ENCODE peak calls at places on chromosome 1, in six cellular contexts. G is dorsolateral prefrontal cortex, N is tibial artery, W is heart right ventricle, X is iPS DF 6.9, L is MG63. T is an unnamed sample.

GRCh38 chr1:90443340-90443739 is 273.8 kb downstream of the BARHL2 start:
- DNase-seq in G (no peak), N (no peak), W (no peak), X (no peak), L (no peak), T (no peak)

GRCh38 chr1:33155877-33156538 is 25.8 kb downstream of the TRIM62 start:
- DNase-seq in G (no peak), N (no peak), W (peak), X (no peak), L (no peak), T (no peak)

GRCh38 chr1:175154595-175155472 is 37.7 kb downstream of the KIAA0040 start:
- DNase-seq in G (peak), N (peak), W (peak), X (peak), L (peak), T (no peak)

GRCh38 chr1:2529776-2530500 is at the start of gene HES5:
- DNase-seq in G (peak), N (no peak), W (peak), X (no peak), L (no peak), T (no peak)

GRCh38 chr1:95309031-95309459 is 75.0 kb downstream of the RWDD3 start:
- DNase-seq in G (no peak), N (no peak), W (peak), X (peak), L (no peak), T (no peak)

GRCh38 chr1:56397811-56398231 is 181.5 kb downstream of the PLPP3 start:
- DNase-seq in G (no peak), N (no peak), W (no peak), X (no peak), L (no peak), T (no peak)

GRCh38 chr1:151945725-151946365 is 36.5 kb upstream of the THEM4 start:
- DNase-seq in G (no peak), N (peak), W (peak), X (peak), L (peak), T (peak)

GRCh38 chr1:220786337-220787068 is at the start of gene MTARC1:
- DNase-seq in G (peak), N (no peak), W (peak), X (no peak), L (peak), T (no peak)

GRCh38 chr1:94542088-94542671 is 621 bp upstream of the F3 start:
- DNase-seq in G (peak), N (peak), W (peak), X (no peak), L (peak), T (no peak)

GRCh38 chr1:85357817-85358216 is 81.4 kb upstream of the BCL10 start:
- DNase-seq in G (no peak), N (no peak), W (no peak), X (no peak), L (no peak), T (no peak)

GRCh38 chr1:86416343-86416742 is 7.6 kb upstream of the CLCA2 start:
- DNase-seq in G (no peak), N (no peak), W (no peak), X (no peak), L (no peak), T (no peak)

DNA sequence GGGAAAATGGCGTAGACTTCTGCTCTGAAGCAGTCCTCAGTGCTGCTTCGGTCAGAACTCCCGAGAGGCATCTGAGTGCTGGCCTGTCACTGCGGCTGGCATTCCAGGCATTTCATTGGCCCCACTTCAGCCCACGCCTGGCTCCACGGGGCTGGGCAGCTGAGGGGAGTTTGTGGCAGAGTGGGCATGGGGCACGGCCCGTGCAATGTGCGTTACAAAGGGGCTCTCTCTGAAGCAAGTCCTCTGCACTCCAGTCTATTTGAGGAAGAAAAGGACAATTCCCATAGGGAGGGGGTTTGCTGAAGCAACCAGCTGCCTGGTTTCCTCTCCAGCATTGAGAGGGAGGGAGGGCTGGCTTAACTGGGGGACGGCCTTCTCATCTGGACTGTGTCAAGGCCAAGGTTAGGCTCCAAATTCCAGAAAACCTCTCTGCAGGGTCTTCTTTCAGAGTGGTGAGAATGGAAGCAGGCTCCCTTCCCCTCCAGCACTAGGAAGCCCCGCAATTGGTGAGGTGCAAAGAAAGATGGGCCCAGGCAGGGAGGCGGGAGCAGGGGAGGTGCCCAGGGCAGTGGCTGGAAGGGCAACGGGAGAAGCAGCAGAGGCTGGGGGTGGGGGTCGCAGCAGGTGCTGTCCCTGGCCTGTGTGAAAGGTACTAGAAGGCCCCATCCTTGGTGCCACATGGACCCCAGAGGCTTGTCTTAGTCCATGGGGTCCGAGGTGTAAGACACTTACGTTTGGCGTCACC is 21.1 kb upstream of the GPR157 start:
- DNase-seq in G (no peak), N (no peak), W (peak), X (no peak), L (no peak), T (no peak)
- H3K4me3 ChIP-seq in G (no peak), N (no peak), W (no peak), X (no peak), L (no peak), T (no peak)

GRCh38 chr1:227297073-227297793 is 21.1 kb downstream of the CDC42BPA start:
- DNase-seq in G (no peak), N (no peak), W (no peak), X (no peak), L (no peak), T (no peak)

GRCh38 chr1:227300682-227301081 is 17.6 kb downstream of the CDC42BPA start:
- DNase-seq in G (no peak), N (no peak), W (no peak), X (no peak), L (no peak), T (no peak)

GRCh38 chr1:227299688-227300087 is 18.6 kb downstream of the CDC42BPA start:
- DNase-seq in G (no peak), N (no peak), W (no peak), X (no peak), L (no peak), T (no peak)

GRCh38 chr1:227299238-227299637 is 19.1 kb downstream of the CDC42BPA start:
- DNase-seq in G (no peak), N (no peak), W (no peak), X (no peak), L (no peak), T (no peak)

DNA sequence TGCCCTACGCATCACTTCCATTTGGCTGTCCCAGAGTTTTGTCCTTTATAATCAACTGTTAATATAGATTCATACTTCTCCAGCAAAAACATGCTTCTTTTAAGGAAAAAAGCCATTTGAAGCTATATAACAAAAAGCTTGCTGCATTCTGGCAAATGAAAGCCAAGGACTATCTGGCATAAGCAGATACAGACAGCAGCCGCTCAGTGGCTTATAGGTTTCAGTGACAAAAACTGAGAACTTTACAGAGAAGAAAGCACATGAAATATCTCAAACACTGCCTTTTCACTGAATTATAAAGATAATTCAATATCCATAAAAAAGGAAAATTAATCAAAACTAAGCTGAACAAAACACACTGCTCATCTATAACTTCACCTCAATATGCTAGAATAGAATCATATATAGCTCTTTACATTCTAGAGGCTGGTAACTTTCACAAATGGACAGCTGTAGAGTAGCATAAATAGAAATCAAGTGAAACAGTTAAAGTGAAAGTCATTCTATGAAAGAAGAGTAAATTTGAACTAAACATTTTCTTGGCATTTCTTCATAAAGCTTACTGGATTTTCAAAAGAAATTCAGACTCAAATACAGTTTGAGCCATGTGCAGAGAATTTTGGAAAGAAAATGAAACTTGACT is 19.6 kb downstream of the CDC42BPA start:
- DNase-seq in G (no peak), N (no peak), W (no peak), X (no peak), L (no peak), T (no peak)
- H3K4me3 ChIP-seq in G (no peak), N (no peak), W (no peak), X (no peak), L (peak), T (peak)

GRCh38 chr1:10459185-10459584 is 9.4 kb downstream of the CORT start:
- DNase-seq in G (no peak), N (no peak), W (no peak), X (no peak), L (no peak), T (no peak)

GRCh38 chr1:10456079-10456478 is 6.2 kb downstream of the CORT start:
- DNase-seq in G (no peak), N (no peak), W (no peak), X (no peak), L (no peak), T (no peak)

GRCh38 chr1:10456661-10457060 is 6.8 kb downstream of the CORT start:
- DNase-seq in G (no peak), N (no peak), W (no peak), X (no peak), L (no peak), T (no peak)

DNA sequence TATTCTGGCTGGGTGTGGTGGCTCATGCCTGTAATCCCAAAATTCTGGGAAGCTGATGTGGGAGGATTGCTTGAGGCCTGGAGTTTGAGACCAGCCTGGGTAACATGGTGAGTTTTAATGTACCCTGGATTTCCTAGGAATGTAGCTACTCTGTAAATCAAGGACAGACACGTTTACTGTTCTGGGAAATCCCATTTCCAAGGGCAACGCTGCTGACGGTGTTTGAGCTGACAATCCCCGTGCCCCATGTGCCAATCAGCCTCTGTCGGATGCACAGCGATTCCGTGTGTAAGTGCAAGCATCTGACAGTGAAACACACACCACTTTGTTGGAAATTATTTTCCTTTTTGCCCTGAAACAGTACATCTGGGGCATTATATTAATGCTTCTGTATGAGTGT is 8.1 kb downstream of the CORT start:
- DNase-seq in G (no peak), N (no peak), W (no peak), X (no peak), L (no peak), T (no peak)
- H3K4me3 ChIP-seq in G (no peak), N (no peak), W (no peak), X (no peak), L (no peak), T (no peak)

GRCh38 chr1:114222920-114223319 is 69.3 kb upstream of the SYT6 start:
- DNase-seq in G (no peak), N (no peak), W (no peak), X (no peak), L (no peak), T (no peak)
- H3K4me3 ChIP-seq in G (no peak), N (no peak), W (no peak), X (no peak), L (no peak), T (no peak)

GRCh38 chr1:54885237-54885679 is 1.7 kb downstream of the DHCR24 start:
- DNase-seq in G (no peak), N (no peak), W (no peak), X (no peak), L (no peak), T (no peak)
- H3K4me3 ChIP-seq in G (peak), N (no peak), W (no peak), X (no peak), L (peak), T (no peak)